ENCODE peak calls at places on chromosomes 2 and 18, in six cellular contexts. C is ovary; B is heart right ventricle; H is choroid plexus epithelial cell; P is CD8-positive, alpha-beta T cell; M is colonic mucosa. E is an unnamed sample.

GRCh38 chr2:25062461-25062860 is 20.6 kb downstream of the EFR3B start:
- DNase-seq in P (no peak), H (no peak), M (no peak), C (no peak), B (peak), E (no peak)

GRCh38 chr2:3971313-3972192 is 268.2 kb downstream of the DCDC2C start:
- DNase-seq in B (no peak), M (no peak), P (no peak), H (no peak), C (no peak), E (no peak)

GRCh38 chr2:6626406-6627012 is 239.2 kb downstream of the CMPK2 start:
- DNase-seq in C (no peak), H (peak), P (no peak), B (no peak), M (no peak), E (no peak)

GRCh38 chr2:119160361-119160965 is 1.9 kb upstream of the C1QL2 start:
- DNase-seq in M (no peak), P (no peak), C (no peak), H (peak), B (no peak), E (peak)

GRCh38 chr2:237482485-237482884 is 4.6 kb upstream of the MLPH start:
- DNase-seq in C (peak), B (peak), H (peak), M (peak), P (no peak), E (peak)

GRCh38 chr2:5766051-5766450 is 73.9 kb downstream of the SOX11 start:
- DNase-seq in P (no peak), B (no peak), H (peak), M (no peak), C (no peak), E (no peak)

GRCh38 chr2:128554151-128554769 is 235.6 kb upstream of the HS6ST1 start:
- DNase-seq in C (no peak), B (no peak), P (no peak), M (no peak), H (no peak), E (no peak)

GRCh38 chr2:110659248-110659647 is 18.6 kb downstream of the BUB1 start:
- DNase-seq in H (peak), M (no peak), B (no peak), P (no peak), C (no peak), E (no peak)

GRCh38 chr2:240288087-240288521 is 147.4 kb upstream of the GPC1 start:
- DNase-seq in H (no peak), C (no peak), M (no peak), P (no peak), B (no peak), E (no peak)

GRCh38 chr2:108534577-108535379 is 508 bp downstream of the LIMS1 start:
- DNase-seq in M (peak), H (peak), B (peak), C (peak), P (peak), E (no peak)

GRCh38 chr2:147609301-147609700 is 235.5 kb upstream of the ACVR2A start:
- DNase-seq in C (no peak), M (no peak), P (no peak), B (no peak), H (no peak), E (no peak)

GRCh38 chr2:216873573-216873972 is 13.7 kb upstream of the TNP1 start:
- DNase-seq in P (no peak), C (no peak), H (no peak), B (no peak), M (no peak), E (no peak)

GRCh38 chr2:216557820-216558219 is 59.2 kb downstream of the RPL37A start:
- DNase-seq in H (no peak), P (no peak), B (no peak), C (no peak), M (no peak), E (no peak)

GRCh38 chr2:179543361-179543901 is 278.8 kb upstream of the SESTD1 start:
- DNase-seq in B (no peak), M (no peak), C (no peak), H (peak), P (no peak), E (no peak)

GRCh38 chr2:112665113-112665780 is 19.5 kb downstream of the SLC20A1 start:
- DNase-seq in B (no peak), H (no peak), P (no peak), C (no peak), M (no peak), E (no peak)

GRCh38 chr2:5360081-5360480 is 332.1 kb upstream of the SOX11 start:
- DNase-seq in C (no peak), M (no peak), H (no peak), P (no peak), B (no peak), E (no peak)

GRCh38 chr18:23487738-23488625 is 15.3 kb upstream of the RMC1 start:
- DNase-seq in H (peak), B (no peak), C (no peak), M (peak), P (peak), E (no peak)

DNA sequence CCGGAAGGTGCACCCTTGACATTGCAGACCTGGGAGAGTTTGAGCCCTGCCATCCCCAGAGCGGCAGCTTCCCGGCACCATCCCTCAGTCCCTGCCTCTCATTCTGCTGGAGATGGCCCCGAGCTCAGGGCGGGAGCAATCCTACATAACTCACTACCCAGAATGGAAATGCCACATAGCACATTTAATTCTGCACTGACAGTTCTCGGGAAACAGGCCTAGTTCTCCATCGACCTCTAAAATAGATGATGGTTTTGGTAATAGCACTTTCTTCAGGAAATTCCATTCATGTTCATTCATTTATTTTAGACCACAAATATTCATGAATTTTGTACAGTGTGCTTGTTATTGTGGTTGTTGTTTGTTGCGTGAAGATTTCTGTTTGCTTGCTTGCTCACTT is 92.9 kb upstream of the SLC14A2 start:
- DNase-seq in B (no peak), H (peak), M (no peak), C (no peak), P (no peak), E (peak)
- H3K4me3 ChIP-seq in B (no peak), H (no peak), M (no peak), C (no peak), P (no peak), E (no peak)

GRCh38 chr18:77379976-77380375 is 130.3 kb downstream of the GALR1 start:
- DNase-seq in B (no peak), H (no peak), C (no peak), P (no peak), M (no peak), E (no peak)
- H3K4me3 ChIP-seq in B (no peak), H (no peak), C (no peak), P (no peak), M (no peak), E (no peak)

GRCh38 chr2:234451852-234452625 is 44.8 kb downstream of the ARL4C start:
- DNase-seq in P (no peak), M (no peak), H (peak), C (no peak), B (no peak), E (peak)
- H3K4me3 ChIP-seq in P (peak), M (no peak), H (no peak), C (no peak), B (no peak), E (no peak)

DNA sequence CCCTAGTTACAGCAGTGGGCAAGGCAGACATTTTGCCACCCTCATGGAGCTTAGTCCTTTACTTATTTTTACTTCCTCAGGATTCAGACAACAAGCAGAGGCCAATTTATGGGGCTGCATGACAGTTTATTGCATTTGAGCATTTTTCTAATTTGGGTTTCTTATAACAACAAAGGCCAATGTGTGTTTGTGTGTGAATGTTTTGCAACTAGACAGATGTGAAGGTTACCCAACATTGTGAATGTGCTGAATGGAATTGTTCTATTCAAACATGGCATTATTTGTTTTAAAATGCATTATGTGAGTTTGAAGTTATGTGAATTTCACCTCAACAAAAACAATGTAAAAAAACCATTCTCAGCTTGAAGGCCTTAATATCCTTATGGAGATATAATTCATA is 57.4 kb downstream of the CCDC195 start:
- DNase-seq in M (no peak), H (peak), B (no peak), C (no peak), P (no peak), E (peak)
- H3K4me3 ChIP-seq in M (no peak), H (no peak), B (no peak), C (no peak), P (no peak), E (no peak)

GRCh38 chr2:235026649-235027557 is 75.1 kb downstream of the SH3BP4 start:
- DNase-seq in B (peak), H (peak), C (no peak), P (no peak), M (peak), E (peak)
- H3K4me3 ChIP-seq in B (no peak), H (no peak), C (no peak), P (no peak), M (no peak), E (peak)

GRCh38 chr2:14633031-14633430 is 514 bp downstream of the LRATD1 start:
- DNase-seq in B (no peak), M (peak), C (peak), H (no peak), P (no peak), E (no peak)

GRCh38 chr2:14633451-14634211 is 1.1 kb downstream of the LRATD1 start:
- DNase-seq in M (peak), P (no peak), H (no peak), B (no peak), C (peak), E (no peak)

GRCh38 chr2:14632133-14632936 is at the start of gene LRATD1:
- DNase-seq in H (peak), B (peak), M (peak), P (no peak), C (peak), E (peak)

GRCh38 chr2:14634223-14634884 is 1.8 kb downstream of the LRATD1 start:
- DNase-seq in P (no peak), B (peak), C (peak), M (peak), H (peak), E (peak)

GRCh38 chr2:14634885-14635871 is 2.7 kb downstream of the LRATD1 start:
- DNase-seq in P (no peak), B (peak), M (peak), H (peak), C (peak), E (peak)
- H3K4me3 ChIP-seq in P (no peak), B (peak), M (peak), H (peak), C (peak), E (peak)